ENCODE peak calls at places on chromosomes 4 and X, in seven cellular contexts. J, K, Y, I, H, V and C are unnamed samples.

GRCh38 chrX:41119803-41120202 is 34.6 kb downstream of the USP9X start:
- DNase-seq in J (no peak), K (no peak), Y (no peak), I (no peak), H (no peak), V (no peak), C (no peak)

GRCh38 chr4:176575141-176575731 is 217.5 kb downstream of the VEGFC start:
- DNase-seq in J (no peak), K (no peak), Y (no peak), I (no peak), H (no peak), V (no peak), C (no peak)

GRCh38 chr4:106358899-106359298 is 9.7 kb downstream of the GIMD1 start:
- DNase-seq in J (no peak), K (peak), Y (no peak), I (no peak), H (peak), V (no peak), C (no peak)

GRCh38 chr4:4694296-4694772 is 152.5 kb upstream of the STX18 start:
- DNase-seq in J (peak), K (no peak), Y (no peak), I (no peak), H (peak), V (no peak), C (no peak)

GRCh38 chr4:91936301-91936700 is 367.5 kb upstream of the GRID2 start:
- DNase-seq in J (no peak), K (no peak), Y (no peak), I (no peak), H (peak), V (no peak), C (no peak)

GRCh38 chr4:165403667-165404066 is 24.9 kb downstream of the CPE start:
- DNase-seq in J (no peak), K (no peak), Y (no peak), I (no peak), H (no peak), V (peak), C (no peak)

GRCh38 chrX:104659037-104659744 is 93.2 kb downstream of the IL1RAPL2 start:
- DNase-seq in J (no peak), K (peak), Y (no peak), I (no peak), H (peak), V (no peak), C (no peak)

GRCh38 chr4:6011686-6012085 is 6.5 kb downstream of the C4orf50 start:
- DNase-seq in J (no peak), K (no peak), Y (no peak), I (no peak), H (no peak), V (no peak), C (no peak)

GRCh38 chr4:87939978-87940690 is 35.4 kb upstream of the SPP1 start:
- DNase-seq in J (no peak), K (no peak), Y (no peak), I (no peak), H (no peak), V (no peak), C (no peak)

GRCh38 chrX:131752493-131753198 is 208.8 kb downstream of the OR13H1 start:
- DNase-seq in J (no peak), K (no peak), Y (no peak), I (no peak), H (no peak), V (peak), C (no peak)

GRCh38 chrX:48826876-48827653 is 752 bp downstream of the ERAS start:
- DNase-seq in J (no peak), K (no peak), Y (no peak), I (no peak), H (no peak), V (no peak), C (no peak)

GRCh38 chrX:2781698-2782097 is 29.9 kb downstream of the XG start:
- DNase-seq in J (no peak), K (no peak), Y (no peak), I (no peak), H (no peak), V (no peak), C (no peak)

GRCh38 chrX:130100180-130100579 is 10.1 kb downstream of the ELF4 start:
- DNase-seq in J (peak), K (peak), Y (no peak), I (no peak), H (peak), V (no peak), C (peak)

GRCh38 chr4:5785806-5786680 is 75.0 kb downstream of the EVC start:
- DNase-seq in J (no peak), K (peak), Y (no peak), I (no peak), H (peak), V (no peak), C (no peak)